ENCODE peak calls at places on chromosomes 7 and 10, in seven cellular contexts. K, C, Z, M, G, S and J are unnamed samples.

GRCh38 chr10:50605280-50606270 is 18.2 kb downstream of the SGMS1 start:
- DNase-seq in K (no peak), C (no peak), Z (no peak), M (no peak), G (no peak), S (peak; percentile 57), J (peak; percentile 56)

GRCh38 chr7:133355325-133355708 is 102.4 kb downstream of the EXOC4 start:
- DNase-seq in K (no peak), C (no peak), Z (no peak), M (no peak), G (no peak), S (no peak), J (no peak)

GRCh38 chr7:142375710-142376313 is 118.0 kb upstream of the PRSS58 start:
- DNase-seq in K (no peak), C (no peak), Z (no peak), M (no peak), G (no peak), S (peak; percentile 18), J (peak; percentile 53)

GRCh38 chr10:98852686-98853085 is 383.0 kb downstream of the HPSE2 start:
- DNase-seq in K (no peak), C (no peak), Z (no peak), M (no peak), G (no peak), S (no peak), J (no peak)

GRCh38 chr10:73439055-73439454 is 5.7 kb upstream of the MSS51 start:
- DNase-seq in K (no peak), C (no peak), Z (no peak), M (no peak), G (no peak), S (no peak), J (no peak)

GRCh38 chr10:128579902-128580301 is 453.7 kb upstream of the MKI67 start:
- DNase-seq in K (no peak), C (no peak), Z (no peak), M (no peak), G (no peak), S (no peak), J (no peak)

GRCh38 chr10:92657024-92657423 is 32.7 kb upstream of the HHEX start:
- DNase-seq in K (no peak), C (no peak), Z (no peak), M (no peak), G (no peak), S (no peak), J (no peak)

GRCh38 chr7:85160223-85160622 is 26.6 kb downstream of the SEMA3D start:
- DNase-seq in K (no peak), C (no peak), Z (no peak), M (no peak), G (no peak), S (no peak), J (no peak)

GRCh38 chr7:44101304-44101965 is 2.7 kb upstream of the AEBP1 start:
- DNase-seq in K (no peak), C (no peak), Z (no peak), M (no peak), G (no peak), S (no peak), J (no peak)

GRCh38 chr10:90125406-90125805 is 424.0 kb downstream of the KIF20B start:
- DNase-seq in K (no peak), C (no peak), Z (no peak), M (no peak), G (no peak), S (no peak), J (no peak)

GRCh38 chr7:14009453-14010418 is 20.3 kb upstream of the ETV1 start:
- DNase-seq in K (no peak), C (no peak), Z (no peak), M (no peak), G (no peak), S (no peak), J (no peak)

GRCh38 chr7:65251851-65252620 is 121.6 kb upstream of the ZNF92 start:
- DNase-seq in K (no peak), C (no peak), Z (peak; percentile 19), M (no peak), G (no peak), S (peak; percentile 57), J (peak; percentile 38)

GRCh38 chr7:50304911-50305621 is 550 bp downstream of the IKZF1 start:
- DNase-seq in K (peak; percentile 49), C (no peak), Z (peak; percentile 48), M (peak; percentile 52), G (peak; percentile 48), S (no peak), J (no peak)

GRCh38 chr7:29657856-29658255 is 94.2 kb downstream of the PRR15 start:
- DNase-seq in K (no peak), C (no peak), Z (no peak), M (no peak), G (no peak), S (no peak), J (no peak)

GRCh38 chr10:100038561-100039071 is 28.9 kb upstream of the DNMBP start:
- DNase-seq in K (no peak), C (no peak), Z (no peak), M (no peak), G (no peak), S (no peak), J (no peak)

GRCh38 chr10:14879801-14880193 is 1.1 kb downstream of the SUV39H2 start:
- DNase-seq in K (no peak), C (no peak), Z (no peak), M (no peak), G (no peak), S (no peak), J (no peak)

GRCh38 chr10:49166804-49167628 is 21.2 kb downstream of the TMEM273 start:
- DNase-seq in K (no peak), C (no peak), Z (no peak), M (no peak), G (no peak), S (no peak), J (no peak)

GRCh38 chr10:30413996-30414576 is 19.9 kb upstream of the MAP3K8 start:
- DNase-seq in K (no peak), C (no peak), Z (peak; percentile 62), M (no peak), G (no peak), S (no peak), J (peak; percentile 61)

GRCh38 chr10:113875212-113875611 is 20.8 kb downstream of the NHLRC2 start:
- DNase-seq in K (no peak), C (no peak), Z (no peak), M (no peak), G (no peak), S (no peak), J (no peak)

GRCh38 chr7:73557108-73557396 is 438 bp downstream of the BCL7B start:
- DNase-seq in K (peak; percentile 81), C (peak; percentile 72), Z (peak; percentile 98), M (peak; percentile 89), G (peak; percentile 93), S (peak; percentile 62), J (peak; percentile 94)

GRCh38 chr10:132452216-132452650 is 55.2 kb downstream of the PWWP2B start:
- DNase-seq in K (no peak), C (peak; percentile 46), Z (no peak), M (no peak), G (peak; percentile 40), S (no peak), J (no peak)

GRCh38 chr7:73829921-73830617 is 727 bp upstream of the CLDN4 start:
- DNase-seq in K (no peak), C (no peak), Z (no peak), M (no peak), G (no peak), S (no peak), J (peak; percentile 53)

GRCh38 chr10:128539784-128540759 is 413.8 kb upstream of the MKI67 start:
- DNase-seq in K (no peak), C (no peak), Z (no peak), M (no peak), G (no peak), S (no peak), J (no peak)

GRCh38 chr10:43380610-43381222 is 9.3 kb downstream of the FXYD4 start:
- DNase-seq in K (no peak), C (no peak), Z (no peak), M (no peak), G (no peak), S (no peak), J (no peak)

GRCh38 chr10:81146436-81146835 is 608.7 kb downstream of the SH2D4B start:
- DNase-seq in K (no peak), C (no peak), Z (no peak), M (no peak), G (no peak), S (no peak), J (no peak)

GRCh38 chr7:42574693-42575084 is 337.2 kb downstream of the C7orf25 start:
- DNase-seq in K (no peak), C (no peak), Z (peak; percentile 18), M (no peak), G (no peak), S (no peak), J (no peak)